ENCODE peak calls at places on chromosomes 11 and 22, in ten cellular contexts. Q is HCT116; X is right cardiac atrium; Y is activated CD4-positive, CD25-positive, alpha-beta regulatory T cell treated with anti-CD3 and anti-CD28 coated beads, Interleukin-2, amount 50 U/mL, for 24 hours; N is activated CD8-positive, alpha-beta T cell treated with anti-CD3 and anti-CD28 coated beads for 36 hours; U is Panc1; O is CD4-positive, CD25-positive, alpha-beta regulatory T cell; Z is CD8-positive, alpha-beta T cell; S is activated CD8-positive, alpha-beta memory T cell treated with anti-CD3 and anti-CD28 coated beads, Interleukin-2, amount 10 ng/mL, durations not matched to agents 7 days and 5 days; D is lower lobe of right lung. W is an unnamed sample.

GRCh38 chr11:64803846-64804345 is 882 bp upstream of the MAP4K2 start:
- ATAC-seq in Q (peak; percentile 37), X (no peak), Y (no peak), N (no peak), U (peak; percentile 59), O (no peak), Z (no peak), S (no peak), D (peak; percentile 26), W (peak; percentile 19)

GRCh38 chr11:61116426-61117214 is 14.3 kb downstream of the CD5 start:
- ATAC-seq in Q (no peak), X (no peak), Y (peak; percentile 39), N (no peak), U (no peak), O (no peak), Z (no peak), S (no peak), D (no peak), W (peak; percentile 54)

GRCh38 chr22:46732041-46732379 is 6.0 kb downstream of the CERK start:
- ATAC-seq in Q (peak; percentile 15), X (no peak), Y (no peak), N (no peak), U (no peak), O (no peak), Z (no peak), S (no peak), D (no peak), W (no peak)

GRCh38 chr22:22520020-22520656 is at the start of gene ZNF280A:
- ATAC-seq in Q (peak; percentile 89), X (no peak), Y (no peak), N (no peak), U (peak; percentile 84), O (no peak), Z (no peak), S (no peak), D (no peak), W (no peak)

GRCh38 chr11:43789700-43790443 is 90.8 kb upstream of the ALKBH3 start:
- ATAC-seq in Q (peak; percentile 49), X (no peak), Y (no peak), N (no peak), U (no peak), O (no peak), Z (no peak), S (no peak), D (no peak), W (no peak)

GRCh38 chr22:38981005-38981658 is 1.0 kb upstream of the APOBEC3B start:
- ATAC-seq in Q (peak; percentile 56), X (no peak), Y (no peak), N (no peak), U (peak; percentile 33), O (no peak), Z (no peak), S (no peak), D (peak; percentile 72), W (no peak)

GRCh38 chr11:96235725-96236124 is 107.3 kb downstream of the MAML2 start:
- ATAC-seq in Q (no peak), X (no peak), Y (peak; percentile 98), N (peak; percentile 98), U (no peak), O (peak; percentile 70), Z (peak; percentile 40), S (peak; percentile 98), D (no peak), W (peak; percentile 99)

GRCh38 chr11:43837879-43838278 is 42.8 kb upstream of the ALKBH3 start:
- ATAC-seq in Q (no peak), X (peak; percentile 50), Y (no peak), N (no peak), U (no peak), O (no peak), Z (no peak), S (no peak), D (no peak), W (peak; percentile 48)

GRCh38 chr11:109547356-109548027 is 125.5 kb downstream of the C11orf87 start:
- ATAC-seq in Q (peak; percentile 36), X (no peak), Y (no peak), N (no peak), U (no peak), O (no peak), Z (no peak), S (no peak), D (no peak), W (no peak)

GRCh38 chr11:3169952-3170755 is 5.0 kb upstream of the OSBPL5 start:
- ATAC-seq in Q (no peak), X (no peak), Y (no peak), N (no peak), U (no peak), O (no peak), Z (no peak), S (no peak), D (no peak), W (peak; percentile 42)

GRCh38 chr11:2346014-2346413 is 31.1 kb upstream of the CD81 start:
- ATAC-seq in Q (no peak), X (no peak), Y (no peak), N (no peak), U (no peak), O (no peak), Z (no peak), S (no peak), D (no peak), W (no peak)

GRCh38 chr11:66902486-66903177 is 45.8 kb downstream of the LRFN4 start:
- ATAC-seq in Q (no peak), X (peak; percentile 28), Y (no peak), N (no peak), U (no peak), O (no peak), Z (no peak), S (no peak), D (no peak), W (no peak)

GRCh38 chr11:102576350-102576749 is 45.8 kb upstream of the MMP7 start:
- ATAC-seq in Q (no peak), X (no peak), Y (no peak), N (no peak), U (no peak), O (peak; percentile 70), Z (no peak), S (no peak), D (no peak), W (no peak)

GRCh38 chr11:134683860-134684259 is 271.8 kb upstream of the B3GAT1 start:
- ATAC-seq in Q (no peak), X (no peak), Y (no peak), N (no peak), U (no peak), O (no peak), Z (no peak), S (no peak), D (no peak), W (no peak)